ENCODE peak calls at places on chromosomes 11 and 22, in five cellular contexts. Y is Caki2; Z is fibroblast of lung; I is uterus; K is stimulated activated CD4-positive, alpha-beta T cell treated with anti-CD3 and anti-CD28 coated beads, Interleukin-15, amount 100 ng/mL, for 1 hour. W is an unnamed sample.
A peak's percentile ranks its signal among the peaks of the same experiment; 100 is the strongest.

GRCh38 chr11:82937554-82937953 is 36.0 kb downstream of the DDIAS start:
- DNase-seq in Y (no peak), Z (no peak), I (no peak), K (no peak), W (no peak)

GRCh38 chr22:41217553-41218157 is 12.5 kb downstream of the L3MBTL2 start:
- DNase-seq in Y (peak; percentile 33), Z (peak; percentile 96), I (peak; percentile 67), K (no peak), W (no peak)

GRCh38 chr22:46070722-46071450 is 79.4 kb upstream of the PPARA start:
- DNase-seq in Y (peak; percentile 72), Z (peak; percentile 59), I (peak; percentile 60), K (no peak), W (no peak)

GRCh38 chr11:60111793-60112192 is 23.3 kb downstream of the MS4A2 start:
- DNase-seq in Y (no peak), Z (no peak), I (no peak), K (no peak), W (no peak)

GRCh38 chr11:61531033-61531432 is 22.5 kb downstream of the LRRC10B start:
- DNase-seq in Y (no peak), Z (no peak), I (no peak), K (no peak), W (no peak)

GRCh38 chr11:14411818-14412217 is 52.8 kb upstream of the RRAS2 start:
- DNase-seq in Y (no peak), Z (peak; percentile 93), I (no peak), K (no peak), W (no peak)

GRCh38 chr11:8368194-8368593 is 104.5 kb upstream of the LMO1 start:
- DNase-seq in Y (no peak), Z (no peak), I (no peak), K (no peak), W (no peak)

GRCh38 chr11:15968461-15969130 is 387.8 kb downstream of the SOX6 start:
- DNase-seq in Y (no peak), Z (peak; percentile 19), I (no peak), K (no peak), W (no peak)

GRCh38 chr22:47128216-47129215 is 366.1 kb downstream of the TBC1D22A start:
- DNase-seq in Y (no peak), Z (no peak), I (no peak), K (no peak), W (no peak)

GRCh38 chr11:69173925-69174591 is 18.3 kb downstream of the SMIM38 start:
- DNase-seq in Y (no peak), Z (peak; percentile 34), I (no peak), K (no peak), W (no peak)

GRCh38 chr11:125091877-125092664 is 19.4 kb downstream of the TMEM218 start:
- DNase-seq in Y (no peak), Z (no peak), I (no peak), K (no peak), W (no peak)

GRCh38 chr22:49301398-49302149 is 526.1 kb downstream of the BRD1 start:
- DNase-seq in Y (no peak), Z (no peak), I (no peak), K (no peak), W (no peak)

GRCh38 chr22:22605074-22605404 is 39.4 kb upstream of the GGTLC2 start:
- DNase-seq in Y (no peak), Z (no peak), I (no peak), K (no peak), W (no peak)

GRCh38 chr11:3074912-3075589 is 17.8 kb upstream of the CARS1 start:
- DNase-seq in Y (no peak), Z (no peak), I (no peak), K (no peak), W (no peak)

GRCh38 chr11:32333335-32333991 is 101.9 kb downstream of the WT1 start:
- DNase-seq in Y (no peak), Z (peak; percentile 68), I (peak; percentile 80), K (no peak), W (no peak)

GRCh38 chr22:23522642-23523251 is 57.3 kb downstream of the IGLL1 start:
- DNase-seq in Y (no peak), Z (no peak), I (no peak), K (no peak), W (no peak)

GRCh38 chr11:67178878-67179277 is 59.8 kb downstream of the KDM2A start:
- DNase-seq in Y (no peak), Z (peak; percentile 47), I (no peak), K (no peak), W (no peak)

GRCh38 chr11:73143126-73143838 is 1.2 kb upstream of the FCHSD2 start:
- DNase-seq in Y (no peak), Z (peak; percentile 27), I (no peak), K (no peak), W (no peak)

GRCh38 chr11:65585396-65586246 is 9.8 kb downstream of the EHBP1L1 start:
- DNase-seq in Y (no peak), Z (no peak), I (no peak), K (no peak), W (no peak)

GRCh38 chr11:42762348-42762747 is 549.4 kb upstream of the API5 start:
- DNase-seq in Y (no peak), Z (no peak), I (no peak), K (no peak), W (no peak)

GRCh38 chr22:44363214-44363979 is 50.6 kb upstream of the SHISAL1 start:
- DNase-seq in Y (peak; percentile 92), Z (peak; percentile 97), I (peak; percentile 92), K (no peak), W (no peak)

W was measured in activated CD4-positive, CD25-positive, alpha-beta regulatory T cell treated with anti-CD3 and anti-CD28 coated beads, Interleukin-2, amount 50 U/mL, for 16 hours.